ENCODE peak calls at places on chromosomes 6 and 20, in four cellular contexts. R is H1, H is H9, V is mesendoderm. I is an unnamed sample.

GRCh38 chr6:151313060-151313459 is 73.3 kb downstream of the AKAP12 start:
- DNase-seq in H (peak; percentile 63), R (no peak), V (peak; percentile 79), I (no peak)

GRCh38 chr20:36794116-36794474 is 20.5 kb upstream of the DSN1 start:
- DNase-seq in H (no peak), R (no peak), V (no peak), I (no peak)

GRCh38 chr6:4607026-4607704 is 169.0 kb upstream of the CDYL start:
- DNase-seq in H (no peak), R (no peak), V (no peak), I (peak; percentile 89)

GRCh38 chr20:49569403-49570115 is 1.6 kb upstream of the PTGIS start:
- DNase-seq in R (no peak), V (peak; percentile 52), H (no peak), I (peak; percentile 57)

GRCh38 chr20:64000906-64001305 is 20.0 kb downstream of the PRPF6 start:
- DNase-seq in H (no peak), V (no peak), R (no peak), I (no peak)

GRCh38 chr6:31905041-31905440 is 3.2 kb upstream of the ZBTB12 start:
- DNase-seq in V (no peak), R (no peak), H (no peak), I (no peak)

GRCh38 chr6:148524976-148525375 is 182.3 kb downstream of the SASH1 start:
- DNase-seq in R (no peak), V (no peak), H (no peak), I (peak; percentile 92)

GRCh38 chr20:42441196-42441861 is 748.4 kb downstream of the PTPRT start:
- DNase-seq in H (no peak), V (no peak), R (no peak), I (no peak)

GRCh38 chr6:148616811-148617210 is 130.0 kb upstream of the UST start:
- DNase-seq in R (no peak), H (no peak), V (no peak), I (peak; percentile 43)

GRCh38 chr20:51400051-51400926 is 142.2 kb downstream of the NFATC2 start:
- DNase-seq in R (no peak), V (no peak), H (no peak), I (no peak)

GRCh38 chr6:69449887-69450286 is 346.9 kb downstream of the LMBRD1 start:
- DNase-seq in H (no peak), V (no peak), R (no peak), I (no peak)

DNA sequence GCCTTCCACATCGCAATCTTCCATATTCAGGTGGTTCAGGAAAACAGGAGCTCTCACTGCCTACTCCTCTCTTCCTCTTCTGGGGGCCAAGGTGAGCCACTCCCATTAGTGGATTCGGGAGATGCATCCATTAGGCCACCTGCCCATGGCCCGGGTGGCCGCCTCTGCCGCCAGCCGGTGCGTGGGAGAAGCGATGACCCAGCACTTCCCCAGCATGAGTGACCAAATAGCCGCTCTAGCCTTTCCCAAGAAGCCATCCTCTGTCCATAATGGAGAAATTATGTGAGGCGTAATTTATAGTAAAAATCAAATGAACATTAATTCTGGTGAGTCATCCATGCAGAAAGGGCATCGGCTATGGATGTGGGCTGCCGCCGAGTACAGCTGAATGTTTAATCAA is 39.4 kb downstream of the GNAS-AS1 start:
- DNase-seq in V (no peak), R (no peak), H (no peak), I (no peak)
- H3K56ac ChIP-seq in V (no peak overlapping the region), R (no peak overlapping the region), H (no peak overlapping the region), I (no peak overlapping the region)

DNA sequence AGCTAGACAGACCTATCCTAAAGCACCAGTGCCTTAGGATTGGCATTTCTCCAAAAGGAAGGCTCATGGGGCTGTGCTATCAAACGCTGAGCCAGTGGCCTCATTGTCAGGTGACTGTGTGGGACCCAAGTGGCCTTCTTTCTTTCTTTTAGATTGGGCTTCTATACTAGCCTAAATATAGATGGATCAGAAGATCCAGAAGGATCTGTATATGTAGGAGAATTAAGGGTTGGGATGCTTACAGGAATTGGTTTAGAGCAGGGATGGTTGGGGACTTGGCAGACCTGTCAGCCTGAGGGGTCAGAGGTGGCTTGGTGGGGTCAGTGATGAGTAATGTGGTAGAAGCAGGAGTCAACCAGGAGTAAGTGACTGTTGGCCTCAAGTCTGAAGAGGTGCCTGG is 14.8 kb downstream of the ABT1 start:
- DNase-seq in R (no peak), H (no peak), V (no peak), I (no peak)
- H3K56ac ChIP-seq in R (no peak overlapping the region), H (no peak overlapping the region), V (no peak overlapping the region), I (no peak overlapping the region)

DNA sequence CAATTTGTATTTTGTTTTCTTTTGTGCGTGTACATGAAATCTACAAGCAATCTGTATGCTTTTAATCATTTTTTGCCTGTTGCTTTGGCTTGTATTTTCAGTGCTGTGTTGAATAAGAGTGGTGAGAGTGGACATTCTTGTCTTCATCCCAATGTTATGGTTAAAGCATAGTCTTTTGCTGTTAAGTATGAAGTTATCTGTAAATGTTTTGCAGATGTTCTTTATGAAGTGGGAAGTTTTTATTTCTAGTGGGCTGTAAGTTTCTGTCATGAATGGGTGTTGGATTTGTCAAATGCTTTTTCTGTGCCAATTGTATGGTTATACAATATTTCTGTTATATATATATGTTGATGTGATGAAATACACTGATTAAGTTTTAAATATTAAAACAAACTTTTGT is 24.2 kb downstream of the ZKSCAN3 start:
- DNase-seq in R (no peak), V (no peak), H (no peak), I (no peak)
- H3K56ac ChIP-seq in R (no peak overlapping the region), V (no peak overlapping the region), H (no peak overlapping the region), I (no peak overlapping the region)

DNA sequence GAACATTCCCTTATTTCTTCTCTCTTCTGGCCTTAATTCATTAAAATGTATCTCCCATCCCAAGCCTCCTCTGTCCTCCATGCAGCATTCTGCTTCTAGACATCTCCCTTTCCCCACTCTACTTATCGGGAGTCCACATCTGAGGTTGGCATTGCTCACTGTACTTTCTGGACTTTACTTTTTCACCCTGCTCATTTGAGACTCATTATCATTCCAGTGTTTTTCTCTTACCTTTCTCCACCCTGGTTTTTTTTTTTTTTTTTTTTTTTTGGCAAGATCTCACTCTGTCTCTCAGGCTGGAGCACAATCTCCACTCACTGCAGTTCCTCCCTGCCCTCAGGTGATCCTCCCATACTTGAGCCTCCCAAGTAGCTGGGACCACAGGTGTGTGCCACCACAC is 4.5 kb downstream of the ENPP3 start:
- DNase-seq in R (no peak), H (no peak), V (no peak), I (no peak)
- H3K56ac ChIP-seq in R (no peak overlapping the region), H (no peak overlapping the region), V (no peak overlapping the region), I (no peak overlapping the region)

GRCh38 chr20:4014031-4014474 is 1.3 kb downstream of the RNF24 start:
- DNase-seq in V (peak; percentile 74), R (no peak), H (no peak), I (peak; percentile 85)

GRCh38 chr20:4009305-4009704 is 6.1 kb downstream of the RNF24 start:
- DNase-seq in R (no peak), H (no peak), V (no peak), I (no peak)

GRCh38 chr20:4013041-4013440 is 2.3 kb downstream of the RNF24 start:
- DNase-seq in H (no peak), V (no peak), R (no peak), I (no peak)

GRCh38 chr20:4011226-4011975 is 4.0 kb downstream of the RNF24 start:
- DNase-seq in H (no peak), V (no peak), R (no peak), I (peak; percentile 61)

GRCh38 chr20:4012631-4013030 is 2.7 kb downstream of the RNF24 start:
- DNase-seq in H (no peak), V (no peak), R (no peak), I (peak; percentile 94)
- H3K56ac ChIP-seq in H (no peak overlapping the region), V (no peak overlapping the region), R (no peak overlapping the region), I (no peak overlapping the region)